ENCODE peak calls at places on chromosomes 11 and 22, in four cellular contexts. I is HCT116, C is H1, L is HepG2. S is an unnamed sample.

GRCh38 chr11:101091781-101092180 is 37.8 kb downstream of the PGR start:
- DNase-seq in I (no peak), C (no peak), L (no peak), S (no peak)

GRCh38 chr11:31050061-31050790 is 319.3 kb downstream of the DCDC1 start:
- DNase-seq in I (no peak), C (no peak), L (no peak), S (no peak)

GRCh38 chr11:72930011-72930410 is 115.8 kb downstream of the ATG16L2 start:
- DNase-seq in I (no peak), C (no peak), L (no peak), S (no peak)

GRCh38 chr11:110467556-110467955 is 37.8 kb downstream of the FDX1 start:
- DNase-seq in I (no peak), C (no peak), L (peak; percentile 7), S (no peak)

GRCh38 chr22:37162221-37163095 is 12.7 kb upstream of the IL2RB start:
- DNase-seq in I (no peak), C (no peak), L (no peak), S (no peak)

GRCh38 chr11:93498099-93499040 is 44.8 kb downstream of the SMCO4 start:
- DNase-seq in I (no peak), C (no peak), L (no peak), S (no peak)

GRCh38 chr11:68927280-68928107 is 23.8 kb downstream of the IGHMBP2 start:
- DNase-seq in I (no peak), C (no peak), L (no peak), S (no peak)

GRCh38 chr11:122423283-122423682 is 232.2 kb upstream of the UBASH3B start:
- DNase-seq in I (no peak), C (no peak), L (no peak), S (no peak)

GRCh38 chr11:60831143-60831500 is 10.8 kb upstream of the CCDC86 start:
- DNase-seq in I (peak; percentile 68), C (peak; percentile 85), L (peak; percentile 61), S (peak; percentile 76)

GRCh38 chr11:116927163-116927772 is 89.8 kb upstream of the APOA1 start:
- DNase-seq in I (no peak), C (no peak), L (peak; percentile 13), S (peak; percentile 23)

GRCh38 chr11:113457784-113458183 is 17.4 kb downstream of the DRD2 start:
- DNase-seq in I (no peak), C (peak; percentile 63), L (no peak), S (no peak)

GRCh38 chr11:69449320-69450063 is 32.0 kb upstream of the LINC01488 start:
- DNase-seq in I (no peak), C (no peak), L (peak; percentile 61), S (peak; percentile 77)

GRCh38 chr11:60847281-60847680 is 5.4 kb downstream of the CCDC86 start:
- DNase-seq in I (no peak), C (no peak), L (no peak), S (no peak)

GRCh38 chr11:74682731-74683278 is 48.4 kb downstream of the CHRDL2 start:
- DNase-seq in I (no peak), C (no peak), L (no peak), S (no peak)

GRCh38 chr22:46537221-46537945 is at the start of gene CELSR1:
- DNase-seq in I (no peak), C (peak; percentile 78), L (no peak), S (no peak)

GRCh38 chr11:34161812-34162506 is 56.5 kb downstream of the NAT10 start:
- DNase-seq in I (no peak), C (no peak), L (no peak), S (peak; percentile 62)

GRCh38 chr22:20803696-20804324 is 29.9 kb downstream of the SERPIND1 start:
- DNase-seq in I (peak; percentile 3), C (peak; percentile 71), L (peak; percentile 40), S (peak; percentile 84)

GRCh38 chr11:29328961-29329441 is 687.8 kb downstream of the KCNA4 start:
- DNase-seq in I (peak; percentile 62), C (no peak), L (peak; percentile 35), S (no peak)

GRCh38 chr22:47607486-47607885 is 845.0 kb downstream of the TBC1D22A start:
- DNase-seq in I (no peak), C (no peak), L (no peak), S (no peak)

GRCh38 chr22:30423296-30423958 is 2.1 kb upstream of the MTFP1 start:
- DNase-seq in I (no peak), C (no peak), L (no peak), S (peak; percentile 57)

GRCh38 chr11:64378335-64378884 is 19.4 kb downstream of the RPS6KA4 start:
- DNase-seq in I (no peak), C (no peak), L (no peak), S (no peak)

GRCh38 chr22:37999640-38000272 is 15.4 kb upstream of the SOX10 start:
- DNase-seq in I (peak; percentile 75), C (no peak), L (no peak), S (no peak)

GRCh38 chr22:32854351-32854804 is 52.9 kb downstream of the TIMP3 start:
- DNase-seq in I (no peak), C (no peak), L (no peak), S (no peak)

GRCh38 chr11:122668562-122669090 is 13.1 kb downstream of the UBASH3B start:
- DNase-seq in I (peak; percentile 34), C (no peak), L (no peak), S (no peak)

GRCh38 chr22:39598017-39598965 is 27.7 kb downstream of the CACNA1I start:
- DNase-seq in I (peak; percentile 57), C (peak; percentile 95), L (no peak), S (peak; percentile 98)

GRCh38 chr11:116782728-116783127 is 5.1 kb downstream of the ZPR1 start:
- DNase-seq in I (no peak), C (no peak), L (no peak), S (no peak)

GRCh38 chr11:73942030-73942429 is 8.8 kb upstream of the DNAJB13 start:
- DNase-seq in I (no peak), C (no peak), L (no peak), S (peak; percentile 48)

GRCh38 chr22:40434745-40435144 is 64.4 kb downstream of the SGSM3 start:
- DNase-seq in I (no peak), C (no peak), L (no peak), S (no peak)

GRCh38 chr11:32366671-32367070 is 68.7 kb downstream of the WT1 start:
- DNase-seq in I (no peak), C (no peak), L (no peak), S (no peak)

GRCh38 chr11:29783506-29783905 is 233.3 kb downstream of the KCNA4 start:
- DNase-seq in I (no peak), C (no peak), L (no peak), S (no peak)

GRCh38 chr11:6612008-6612815 is at the start of gene TAF10:
- DNase-seq in I (peak; percentile 75), C (peak; percentile 92), L (peak; percentile 87), S (peak; percentile 92)

GRCh38 chr11:65642014-65642671 is 4.2 kb downstream of the SIPA1 start:
- DNase-seq in I (no peak), C (peak; percentile 94), L (no peak), S (peak; percentile 50)

GRCh38 chr11:38952698-38953097 is 2354.7 kb upstream of the RAG2 start:
- DNase-seq in I (no peak), C (no peak), L (no peak), S (no peak)

GRCh38 chr11:10503777-10504176 is 37.2 kb downstream of the RNF141 start:
- DNase-seq in I (no peak), C (no peak), L (no peak), S (no peak)

GRCh38 chr11:10504490-10504889 is 36.5 kb downstream of the RNF141 start:
- DNase-seq in I (no peak), C (no peak), L (no peak), S (no peak)

GRCh38 chr11:10503217-10503616 is 37.8 kb downstream of the RNF141 start:
- DNase-seq in I (no peak), C (no peak), L (no peak), S (no peak)

GRCh38 chr11:10505278-10506012 is 35.5 kb downstream of the RNF141 start:
- DNase-seq in I (no peak), C (no peak), L (no peak), S (no peak)

DNA sequence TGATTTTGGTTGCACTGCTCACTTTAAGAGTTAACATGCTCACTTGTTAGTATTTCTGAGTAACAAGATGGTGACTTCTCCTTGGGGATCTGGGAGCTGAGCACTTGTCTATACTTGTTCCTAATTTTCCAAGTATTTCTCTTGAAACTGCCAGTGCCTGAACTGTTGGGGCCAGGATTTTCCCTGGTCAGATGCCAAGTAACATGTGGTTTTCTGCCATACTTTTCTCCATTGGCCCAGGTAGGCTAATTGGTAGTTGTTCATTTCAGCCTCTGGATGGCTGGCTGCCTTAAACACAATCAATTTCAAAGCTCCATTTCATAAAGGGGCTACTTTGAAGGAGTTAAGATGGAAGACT is 35.0 kb downstream of the RNF141 start:
- DNase-seq in I (no peak), C (no peak), L (no peak), S (no peak)
- TF ChIP-seq FOSL1 in I (no peak), C (no peak), L (no peak), S (no peak)

GRCh38 chr11:62445314-62445740 is 26.5 kb downstream of the SCGB1A1 start:
- DNase-seq in I (no peak), C (no peak), L (no peak), S (no peak)
- TF ChIP-seq FOSL1 in I (no peak), C (no peak), L (no peak), S (no peak)

GRCh38 chr11:120284272-120284671 is 40.8 kb upstream of the TLCD5 start:
- DNase-seq in I (no peak), C (no peak), L (peak; percentile 42), S (no peak)

GRCh38 chr11:120289426-120289825 is 35.7 kb upstream of the TLCD5 start:
- DNase-seq in I (no peak), C (no peak), L (no peak), S (no peak)

GRCh38 chr11:120290945-120291344 is 34.2 kb upstream of the TLCD5 start:
- DNase-seq in I (no peak), C (no peak), L (no peak), S (no peak)

GRCh38 chr11:120285256-120285655 is 39.8 kb upstream of the TLCD5 start:
- DNase-seq in I (no peak), C (no peak), L (no peak), S (no peak)

DNA sequence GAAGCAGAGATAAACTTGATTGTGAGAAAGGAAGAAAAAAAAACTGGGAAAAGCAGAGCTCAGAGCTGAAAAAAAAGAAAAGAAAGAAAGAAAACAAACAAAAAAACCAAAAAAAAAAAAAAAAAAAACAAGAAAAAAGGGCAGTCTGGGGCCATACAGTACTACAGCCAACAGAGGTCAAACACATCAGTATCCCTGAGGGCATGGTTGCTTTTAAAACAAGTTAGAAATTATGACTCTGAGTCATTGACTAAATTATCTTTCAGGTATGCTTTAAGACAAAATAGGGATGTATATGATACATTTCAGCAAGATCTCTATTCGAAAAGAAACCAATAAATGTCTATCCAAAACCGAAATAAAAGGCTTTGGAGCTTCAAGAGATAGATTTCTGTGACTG is 37.1 kb upstream of the TLCD5 start:
- DNase-seq in I (no peak), C (no peak), L (no peak), S (no peak)
- TF ChIP-seq FOSL1 in I (no peak), C (no peak), L (no peak), S (no peak)

DNA sequence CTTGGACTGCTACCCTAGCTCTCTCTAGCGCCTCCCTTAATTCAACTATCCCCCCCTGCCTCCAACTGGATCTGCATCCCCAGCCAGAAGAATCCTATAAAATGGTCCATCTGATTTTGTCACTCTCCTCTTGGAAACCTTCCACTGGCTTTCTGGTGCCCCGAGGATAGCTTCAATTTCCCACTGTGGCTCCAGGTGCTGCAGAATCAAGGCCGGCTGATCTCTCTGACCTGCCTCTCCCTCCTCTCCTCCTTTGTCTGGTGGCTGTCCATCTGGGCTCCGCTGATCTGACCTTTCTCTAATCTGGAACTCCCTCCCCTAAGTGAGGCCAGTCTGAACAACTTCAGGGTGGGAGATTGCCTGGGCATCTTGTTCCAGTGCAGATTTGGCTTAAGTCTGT is 6.1 kb upstream of the GRK3 start:
- DNase-seq in I (no peak), C (no peak), L (no peak), S (no peak)
- TF ChIP-seq FOSL1 in I (no peak), C (no peak), L (no peak), S (no peak)

S was measured in K562.